ENCODE peak calls at places on chromosomes 1 and 21, in nine cellular contexts. L, Y, K, Z, G, I, F, Q and W are unnamed samples.
A peak's percentile ranks its signal among the peaks of the same experiment; 100 is the strongest.

GRCh38 chr1:237814319-237814924 is 76.3 kb downstream of the ZP4 start:
- DNase-seq in L (no peak), K (no peak), F (no peak), I (no peak), G (no peak), Y (peak; percentile 50), Q (no peak), Z (no peak), W (no peak)

GRCh38 chr1:156836041-156836654 is 19.5 kb upstream of the SH2D2A start:
- DNase-seq in Y (no peak), Q (no peak), G (no peak), L (no peak), K (no peak), F (no peak), I (no peak), Z (no peak), W (no peak)

GRCh38 chr1:56326056-56326455 is 253.3 kb downstream of the PLPP3 start:
- DNase-seq in Q (no peak), Y (no peak), Z (no peak), F (no peak), L (no peak), I (no peak), K (no peak), G (no peak), W (no peak)

GRCh38 chr1:39204441-39205081 is at the start of gene MACF1:
- DNase-seq in Q (no peak), Y (no peak), I (peak; percentile 58), G (peak; percentile 74), K (peak; percentile 85), Z (no peak), L (no peak), F (peak; percentile 64), W (peak; percentile 20)

GRCh38 chr1:182702826-182703524 is 18.6 kb upstream of the RGS8 start:
- DNase-seq in G (no peak), Z (no peak), L (no peak), F (no peak), I (no peak), Y (no peak), K (no peak), Q (no peak), W (no peak)

GRCh38 chr1:203475012-203475981 is at the start of gene PRELP:
- DNase-seq in F (no peak), K (no peak), Q (no peak), Z (peak; percentile 37), L (no peak), Y (no peak), G (peak; percentile 38), I (peak; percentile 40), W (peak; percentile 62)

GRCh38 chr1:42379794-42380616 is 587 bp upstream of the RIMKLA start:
- DNase-seq in Q (no peak), Y (peak; percentile 80), I (no peak), K (no peak), F (peak; percentile 23), Z (no peak), L (no peak), G (no peak), W (peak; percentile 27)

GRCh38 chr1:78501203-78501602 is 10.4 kb downstream of the PTGFR start:
- DNase-seq in Q (no peak), Y (no peak), G (no peak), L (no peak), Z (no peak), K (no peak), I (no peak), F (no peak), W (no peak)

GRCh38 chr1:112508242-112509004 is at the start of gene WNT2B:
- DNase-seq in K (no peak), I (peak; percentile 49), F (no peak), Q (no peak), L (peak; percentile 61), G (no peak), Y (no peak), Z (no peak), W (peak; percentile 34)

GRCh38 chr1:24763671-24764070 is 18.4 kb downstream of the CLIC4 start:
- DNase-seq in K (no peak), G (no peak), F (no peak), L (no peak), Q (no peak), Y (no peak), Z (no peak), I (no peak), W (no peak)

GRCh38 chr1:28983091-28983490 is 68.7 kb downstream of the EPB41 start:
- DNase-seq in G (no peak), Y (no peak), L (no peak), Z (no peak), Q (no peak), K (no peak), F (no peak), I (no peak), W (no peak)

GRCh38 chr1:175278236-175278635 is 85.7 kb upstream of the KIAA0040 start:
- DNase-seq in F (no peak), Q (no peak), Z (no peak), Y (no peak), G (no peak), I (no peak), L (no peak), K (no peak), W (no peak)

GRCh38 chr1:20555025-20555757 is 2.8 kb downstream of the FAM43B start:
- DNase-seq in Y (no peak), I (no peak), G (no peak), Q (no peak), K (no peak), F (no peak), L (no peak), Z (no peak), W (peak; percentile 31)

GRCh38 chr21:19507682-19508260 is 1104.2 kb upstream of the TMPRSS15 start:
- DNase-seq in F (no peak), Z (no peak), L (no peak), K (no peak), Y (no peak), I (no peak), Q (no peak), G (no peak), W (no peak)

GRCh38 chr1:29984107-29984506 is 739.3 kb downstream of the MATN1 start:
- DNase-seq in K (no peak), I (no peak), F (no peak), G (no peak), L (no peak), Z (no peak), Y (no peak), Q (no peak), W (no peak)

GRCh38 chr1:209397910-209398309 is 185.6 kb upstream of the CAMK1G start:
- DNase-seq in Q (no peak), G (no peak), L (no peak), I (no peak), K (no peak), F (no peak), Z (no peak), Y (no peak), W (no peak)

GRCh38 chr1:203287109-203287893 is 18.0 kb upstream of the BTG2 start:
- DNase-seq in G (no peak), L (peak; percentile 92), Y (no peak), K (no peak), Q (no peak), Z (no peak), I (peak; percentile 82), F (peak; percentile 46), W (no peak)

GRCh38 chr1:117695796-117696505 is 90.1 kb downstream of the TENT5C start:
- DNase-seq in K (peak; percentile 81), Z (no peak), Q (no peak), L (no peak), G (peak; percentile 86), I (no peak), F (no peak), Y (no peak), W (no peak)

GRCh38 chr21:34606051-34606450 is 8.9 kb downstream of the RCAN1 start:
- DNase-seq in G (no peak), Q (no peak), F (no peak), K (no peak), Z (no peak), I (no peak), L (no peak), Y (no peak), W (no peak)

GRCh38 chr1:9990944-9991343 is 6.1 kb upstream of the RBP7 start:
- DNase-seq in Y (no peak), G (no peak), I (peak; percentile 7), K (no peak), L (no peak), Z (no peak), Q (no peak), F (no peak), W (no peak)

GRCh38 chr1:25504706-25505560 is 38.5 kb upstream of the LDLRAP1 start:
- DNase-seq in L (no peak), I (no peak), G (no peak), Y (no peak), Z (no peak), K (no peak), F (no peak), Q (no peak), W (no peak)

GRCh38 chr1:40984066-40984465 is 4.6 kb downstream of the CTPS1 start:
- DNase-seq in K (no peak), Z (no peak), I (no peak), L (no peak), F (no peak), Y (no peak), G (no peak), Q (no peak), W (no peak)

GRCh38 chr1:171486048-171486519 is 754 bp downstream of the PRRC2C start:
- DNase-seq in F (no peak), G (peak; percentile 24), L (peak; percentile 81), Q (no peak), Z (peak; percentile 19), I (peak; percentile 58), Y (peak; percentile 57), K (peak; percentile 41), W (no peak)

GRCh38 chr1:197170538-197170937 is 24.1 kb upstream of the ASPM start:
- DNase-seq in Q (no peak), L (no peak), Y (no peak), I (no peak), Z (no peak), K (no peak), F (no peak), G (no peak), W (no peak)

GRCh38 chr1:230334447-230334837 is 91.7 kb downstream of the PGBD5 start:
- DNase-seq in Y (no peak), I (no peak), Q (no peak), K (no peak), L (no peak), G (no peak), F (no peak), Z (no peak), W (no peak)

GRCh38 chr1:64553285-64553684 is 83.4 kb downstream of the CACHD1 start:
- DNase-seq in Q (no peak), G (no peak), Y (no peak), I (no peak), L (no peak), K (no peak), Z (no peak), F (no peak), W (no peak)